ENCODE peak calls at places on chromosome 2, in six cellular contexts. Q is ascending aorta, M is A673, W is glutamatergic neuron, F is GM12865, X is fibroblast of lung. A is an unnamed sample.
A peak's percentile ranks its signal among the peaks of the same experiment; 100 is the strongest.

GRCh38 chr2:216406861-216407260 is 5.4 kb upstream of the SMARCAL1 start:
- DNase-seq in F (no peak), M (no peak), Q (no peak), X (no peak), W (no peak), A (no peak)

GRCh38 chr2:20621366-20622295 is 29.3 kb downstream of the HS1BP3 start:
- DNase-seq in X (no peak), W (no peak), M (no peak), F (no peak), Q (peak; percentile 63), A (no peak)

GRCh38 chr2:75055820-75056675 is 97.6 kb downstream of the POLE4 start:
- DNase-seq in X (peak; percentile 95), M (no peak), Q (no peak), W (no peak), F (peak; percentile 94), A (peak; percentile 7)

GRCh38 chr2:134181219-134181618 is 72.7 kb upstream of the MGAT5 start:
- DNase-seq in X (no peak), Q (no peak), M (no peak), W (no peak), F (peak; percentile 33), A (no peak)

GRCh38 chr2:129502781-129503180 is 476.7 kb upstream of the RAB6C start:
- DNase-seq in M (peak; percentile 7), W (no peak), X (no peak), Q (no peak), F (no peak), A (no peak)

GRCh38 chr2:17416891-17417391 is 101.3 kb downstream of the RAD51AP2 start:
- DNase-seq in M (no peak), Q (no peak), F (no peak), X (peak; percentile 100), W (no peak), A (peak; percentile 26)

GRCh38 chr2:181680055-181680936 is at the start of gene NEUROD1:
- DNase-seq in M (peak; percentile 34), Q (no peak), X (no peak), W (peak; percentile 97), F (peak; percentile 21), A (peak; percentile 15)

GRCh38 chr2:101267671-101268656 is 15.3 kb downstream of the CNOT11 start:
- DNase-seq in W (no peak), Q (no peak), F (no peak), M (no peak), X (no peak), A (no peak)

GRCh38 chr2:120283649-120284048 is 31.0 kb downstream of the RALB start:
- DNase-seq in F (no peak), M (no peak), X (peak; percentile 52), Q (no peak), W (no peak), A (no peak)

GRCh38 chr2:232350804-232351685 is 27.5 kb upstream of the ALPP start:
- DNase-seq in W (peak; percentile 19), M (no peak), X (no peak), F (no peak), Q (no peak), A (no peak)

GRCh38 chr2:198917275-198917674 is 540.5 kb downstream of the SATB2 start:
- DNase-seq in Q (no peak), F (no peak), W (no peak), M (no peak), X (no peak), A (no peak)

GRCh38 chr2:207805566-207806226 is 36.0 kb upstream of the FZD5 start:
- DNase-seq in X (peak; percentile 36), M (no peak), W (no peak), F (peak; percentile 25), Q (no peak), A (no peak)

GRCh38 chr2:8462280-8462679 is 219.6 kb upstream of the ID2 start:
- DNase-seq in Q (peak; percentile 35), X (no peak), F (no peak), M (no peak), W (no peak), A (no peak)

GRCh38 chr2:182320106-182320505 is 106.7 kb downstream of the PDE1A start:
- DNase-seq in M (no peak), X (no peak), F (no peak), W (no peak), Q (no peak), A (no peak)

GRCh38 chr2:64262068-64262467 is 117.8 kb upstream of the PELI1 start:
- DNase-seq in M (no peak), F (no peak), W (no peak), X (no peak), Q (no peak), A (peak; percentile 76)

GRCh38 chr2:240913810-240914644 is 7.9 kb downstream of the CROCC2 start:
- DNase-seq in F (peak; percentile 54), X (peak; percentile 79), W (peak; percentile 95), Q (peak; percentile 81), M (peak; percentile 79), A (peak; percentile 72)

GRCh38 chr2:120220756-120221155 is 2.4 kb downstream of the TMEM185B start:
- DNase-seq in W (no peak), Q (no peak), M (no peak), F (no peak), X (no peak), A (no peak)

DNA sequence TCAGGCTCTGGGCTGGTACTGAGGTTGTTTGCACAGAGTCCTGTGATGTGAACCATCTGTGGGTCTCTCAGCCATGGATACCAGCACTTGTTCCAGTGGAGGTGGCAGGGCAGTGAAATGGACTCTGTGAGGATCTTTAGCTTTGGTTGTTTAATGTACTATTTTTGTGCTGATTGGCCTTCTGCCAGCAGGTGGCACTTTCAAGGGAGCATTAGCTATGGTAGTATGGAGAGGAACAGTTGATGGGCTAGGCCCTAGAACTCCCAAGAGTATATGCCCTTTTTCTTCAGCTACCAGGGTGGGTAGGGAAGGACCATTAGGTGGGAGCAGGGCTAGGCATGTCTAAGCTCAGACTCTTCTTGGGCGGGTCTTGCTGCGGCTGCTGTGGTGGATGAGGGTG is 257.0 kb upstream of the GYPC start:
- DNase-seq in X (no peak), F (peak; percentile 6), M (peak; percentile 3), W (no peak), Q (no peak), A (no peak)
- TF ChIP-seq CTCF in X (no peak), F (peak; percentile 6), M (no peak), W (no peak), Q (no peak), A (no peak)

GRCh38 chr2:126429129-126429528 is 226.8 kb upstream of the GYPC start:
- DNase-seq in F (no peak), Q (no peak), M (no peak), X (no peak), W (no peak), A (no peak)

GRCh38 chr2:126425943-126426342 is 230.0 kb upstream of the GYPC start:
- DNase-seq in F (no peak), M (no peak), X (no peak), Q (no peak), W (no peak), A (no peak)
- TF ChIP-seq CTCF in F (no peak), M (no peak), X (no peak), Q (no peak), W (no peak), A (no peak)

GRCh38 chr2:195533771-195534642 is 123.0 kb upstream of the SLC39A10 start:
- DNase-seq in X (peak; percentile 96), F (peak; percentile 60), W (no peak), M (peak; percentile 52), Q (peak; percentile 92), A (peak; percentile 93)
- TF ChIP-seq CTCF in X (peak; percentile 8), F (peak; percentile 28), W (no peak), M (no peak), Q (no peak), A (peak; percentile 18)

GRCh38 chr2:95039978-95040377 is 14.5 kb downstream of the MAL start:
- DNase-seq in M (no peak), Q (no peak), X (no peak), F (no peak), W (no peak), A (no peak)
- TF ChIP-seq CTCF in M (no peak), Q (no peak), X (no peak), F (no peak), W (no peak), A (no peak)

GRCh38 chr2:42550870-42551269 is 17.6 kb upstream of the MTA3 start:
- DNase-seq in M (no peak), Q (no peak), X (no peak), W (no peak), F (no peak), A (no peak)
- TF ChIP-seq CTCF in M (no peak), Q (no peak), X (no peak), W (no peak), F (no peak), A (no peak)

DNA sequence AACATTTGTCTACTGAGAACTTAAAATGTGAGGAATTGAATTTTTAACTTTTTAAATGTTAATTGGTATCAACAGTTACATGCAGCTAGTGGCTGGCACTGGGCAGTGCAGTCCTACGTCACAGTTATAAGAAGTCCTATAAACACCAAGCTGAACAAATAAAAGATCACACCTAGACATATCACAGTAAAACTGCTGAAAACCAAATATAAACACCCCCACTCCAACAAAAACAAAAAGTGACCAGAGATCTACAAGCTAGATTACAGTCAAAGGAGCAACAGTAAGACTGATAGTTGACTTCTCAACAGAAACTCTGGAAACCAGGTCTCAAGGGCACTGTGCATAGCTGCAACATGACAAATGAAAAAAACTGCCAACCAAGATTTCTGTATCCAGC is 19.4 kb downstream of the TLK1 start:
- DNase-seq in F (no peak), M (no peak), W (no peak), X (peak; percentile 30), Q (no peak), A (no peak)
- TF ChIP-seq CTCF in F (no peak), M (no peak), W (peak; percentile 17), X (no peak), Q (no peak), A (no peak)

A was measured in foreskin fibroblast.